ENCODE peak calls at places on chromosomes 11 and 22, in six cellular contexts. C, R, P, B, T and F are unnamed samples.

GRCh38 chr11:77705195-77705876 is 67.7 kb upstream of the CLNS1A start:
- DNase-seq in C (peak; percentile 69), R (peak; percentile 29), P (no peak), B (no peak), T (peak; percentile 71), F (peak; percentile 5)

GRCh38 chr22:25484498-25484897 is 80.0 kb upstream of the GRK3 start:
- DNase-seq in C (no peak), R (no peak), P (no peak), B (no peak), T (no peak), F (no peak)

GRCh38 chr11:118610773-118611432 is 3.5 kb downstream of the PHLDB1 start:
- DNase-seq in C (peak; percentile 66), R (peak; percentile 72), P (no peak), B (peak; percentile 98), T (no peak), F (peak; percentile 78)

GRCh38 chr11:8765294-8765693 is 82.7 kb downstream of the RPL27A start:
- DNase-seq in C (peak; percentile 85), R (no peak), P (no peak), B (no peak), T (no peak), F (peak; percentile 19)

GRCh38 chr11:126853732-126854131 is 146.8 kb downstream of the KIRREL3 start:
- DNase-seq in C (peak; percentile 78), R (no peak), P (no peak), B (no peak), T (no peak), F (no peak)

GRCh38 chr11:130379276-130379675 is 49.1 kb downstream of the ADAMTS8 start:
- DNase-seq in C (no peak), R (no peak), P (no peak), B (no peak), T (no peak), F (no peak)

GRCh38 chr22:50261615-50262459 is at the start of gene MAPK12:
- DNase-seq in C (no peak), R (peak; percentile 81), P (no peak), B (peak; percentile 76), T (no peak), F (peak; percentile 32)

GRCh38 chr11:27253200-27253599 is 109.8 kb downstream of the CCDC34 start:
- DNase-seq in C (no peak), R (no peak), P (no peak), B (no peak), T (no peak), F (no peak)

GRCh38 chr11:94597896-94598295 is 30.7 kb downstream of the PIWIL4 start:
- DNase-seq in C (peak; percentile 17), R (no peak), P (no peak), B (no peak), T (no peak), F (no peak)

GRCh38 chr11:2799881-2800654 is 85.5 kb downstream of the CDKN1C start:
- DNase-seq in C (no peak), R (peak; percentile 78), P (no peak), B (peak; percentile 40), T (no peak), F (no peak)

GRCh38 chr11:116736763-116737162 is 36.0 kb downstream of the BUD13 start:
- DNase-seq in C (no peak), R (peak; percentile 45), P (no peak), B (peak; percentile 45), T (peak; percentile 15), F (no peak)

GRCh38 chr11:119626197-119626909 is 102.6 kb downstream of the NECTIN1 start:
- DNase-seq in C (no peak), R (no peak), P (no peak), B (no peak), T (no peak), F (no peak)

GRCh38 chr11:1803246-1803645 is 31.5 kb upstream of the SYT8 start:
- DNase-seq in C (no peak), R (no peak), P (no peak), B (no peak), T (no peak), F (no peak)

GRCh38 chr11:75577198-75577597 is 15.1 kb downstream of the SERPINH1 start:
- DNase-seq in C (peak; percentile 38), R (peak; percentile 79), P (no peak), B (peak; percentile 88), T (no peak), F (no peak)

GRCh38 chr11:112513936-112514716 is 253.5 kb upstream of the PLET1 start:
- DNase-seq in C (no peak), R (no peak), P (no peak), B (peak; percentile 19), T (no peak), F (no peak)

GRCh38 chr11:10385696-10386095 is 69.4 kb upstream of the AMPD3 start:
- DNase-seq in C (peak; percentile 49), R (no peak), P (no peak), B (peak; percentile 37), T (no peak), F (no peak)

GRCh38 chr11:33893711-33894401 is 2.0 kb upstream of the LMO2 start:
- DNase-seq in C (no peak), R (no peak), P (peak; percentile 92), B (no peak), T (no peak), F (no peak)
- TF ChIP-seq POLR2A in C (no peak), R (no peak), P (peak; percentile 89), B (no peak), T (no peak), F (no peak)

DNA sequence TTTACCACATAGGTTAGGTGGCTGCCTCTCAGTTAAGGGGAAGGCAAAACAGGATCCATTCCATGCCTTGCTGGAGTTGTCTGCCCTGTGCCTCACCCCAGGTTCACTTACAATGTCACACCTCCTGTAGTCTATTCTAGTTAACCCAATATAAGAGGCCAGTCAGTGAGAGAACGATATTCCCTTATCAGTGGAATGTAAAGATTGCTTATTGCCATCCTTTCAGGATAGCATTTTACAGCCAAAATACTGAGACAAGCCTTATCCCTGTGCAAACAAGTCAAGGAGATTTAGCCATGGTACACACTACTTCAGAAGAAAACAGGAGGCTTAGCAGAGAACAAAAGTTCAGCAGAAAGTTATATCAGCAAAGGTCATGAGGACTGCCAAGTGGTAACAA is 5.5 kb downstream of the CYP2R1 start:
- DNase-seq in C (no peak), R (no peak), P (no peak), B (no peak), T (no peak), F (no peak)
- H3K27ac ChIP-seq in C (no peak overlapping the region), R (no peak overlapping the region), P (no peak overlapping the region), B (no peak overlapping the region), T (no peak overlapping the region), F (no peak overlapping the region)

GRCh38 chr22:37260939-37261338 is 16.9 kb upstream of the RAC2 start:
- DNase-seq in C (peak; percentile 51), R (peak; percentile 70), P (no peak), B (peak; percentile 78), T (peak; percentile 45), F (peak; percentile 55)

GRCh38 chr22:37259540-37260029 is 15.5 kb upstream of the RAC2 start:
- DNase-seq in C (peak; percentile 61), R (peak; percentile 46), P (no peak), B (peak; percentile 67), T (peak; percentile 54), F (peak; percentile 60)

GRCh38 chr22:37262346-37262745 is 18.3 kb upstream of the RAC2 start:
- DNase-seq in C (no peak), R (no peak), P (no peak), B (no peak), T (no peak), F (no peak)

GRCh38 chr22:37258810-37259472 is 14.9 kb upstream of the RAC2 start:
- DNase-seq in C (no peak), R (no peak), P (no peak), B (no peak), T (no peak), F (no peak)

GRCh38 chr22:37260396-37260795 is 16.3 kb upstream of the RAC2 start:
- DNase-seq in C (no peak), R (no peak), P (no peak), B (no peak), T (no peak), F (no peak)
- H3K9ac ChIP-seq in C (no peak overlapping the region), R (no peak overlapping the region), P (no peak overlapping the region), B (no peak overlapping the region), T (peak overlapping the region; percentile 24), F (no peak overlapping the region)

GRCh38 chr22:23803001-23803819 is 16.4 kb downstream of the SMARCB1 start:
- DNase-seq in C (no peak), R (no peak), P (no peak), B (no peak), T (no peak), F (no peak)
- TF ChIP-seq POLR2A in C (no peak), R (no peak), P (peak; percentile 83), B (no peak), T (no peak), F (no peak)